ENCODE peak calls at places on chromosomes 16 and 17, in seven cellular contexts. A is GM20000; Y is cardiac muscle cell; K is prostate gland; J is CD4-positive, alpha-beta T cell; D is gastrocnemius medialis; T is AG09319. G is an unnamed sample.

GRCh38 chr17:2694381-2695242 is 17.0 kb downstream of the CLUH start:
- DNase-seq in A (peak; percentile 27), Y (no peak), K (no peak), J (no peak), D (no peak), T (no peak), G (no peak)

GRCh38 chr17:10127819-10128375 is 70.5 kb downstream of the GAS7 start:
- DNase-seq in A (no peak), Y (peak; percentile 98), K (no peak), J (no peak), D (peak; percentile 77), T (peak; percentile 65), G (no peak)

GRCh38 chr17:30323262-30323894 is 10.5 kb downstream of the TMIGD1 start:
- DNase-seq in A (no peak), Y (no peak), K (no peak), J (peak; percentile 64), D (no peak), T (no peak), G (no peak)

GRCh38 chr17:29138991-29139682 is 41.1 kb downstream of the MYO18A start:
- DNase-seq in A (no peak), Y (no peak), K (no peak), J (no peak), D (peak; percentile 90), T (no peak), G (peak; percentile 48)

GRCh38 chr17:51435171-51435552 is 174.8 kb downstream of the UTP18 start:
- DNase-seq in A (no peak), Y (no peak), K (no peak), J (no peak), D (no peak), T (no peak), G (no peak)

GRCh38 chr17:56917559-56918296 is 3.9 kb upstream of the TRIM25 start:
- DNase-seq in A (no peak), Y (peak; percentile 26), K (no peak), J (no peak), D (no peak), T (no peak), G (no peak)

GRCh38 chr17:79778504-79779087 is 648 bp downstream of the CBX2 start:
- DNase-seq in A (no peak), Y (no peak), K (no peak), J (no peak), D (no peak), T (no peak), G (no peak)

GRCh38 chr17:77424585-77425344 is 284.0 kb downstream of the SEC14L1 start:
- DNase-seq in A (no peak), Y (peak; percentile 99), K (no peak), J (no peak), D (peak; percentile 76), T (peak; percentile 80), G (no peak)

GRCh38 chr16:81623365-81624102 is 155.6 kb upstream of the PLCG2 start:
- DNase-seq in A (peak; percentile 67), Y (peak; percentile 65), K (peak; percentile 54), J (peak; percentile 43), D (no peak), T (no peak), G (no peak)

GRCh38 chr17:14790518-14790917 is 474.6 kb downstream of the PMP22 start:
- DNase-seq in A (no peak), Y (peak; percentile 62), K (no peak), J (no peak), D (no peak), T (no peak), G (no peak)

GRCh38 chr16:1345087-1345486 is 6.6 kb downstream of the TSR3 start:
- DNase-seq in A (no peak), Y (no peak), K (no peak), J (no peak), D (no peak), T (no peak), G (no peak)

GRCh38 chr17:522912-523311 is 170.3 kb upstream of the RPH3AL start:
- DNase-seq in A (no peak), Y (no peak), K (no peak), J (no peak), D (no peak), T (no peak), G (no peak)

GRCh38 chr17:81036128-81036891 is 1.4 kb downstream of the BAIAP2 start:
- DNase-seq in A (no peak), Y (no peak), K (no peak), J (no peak), D (no peak), T (no peak), G (no peak)

DNA sequence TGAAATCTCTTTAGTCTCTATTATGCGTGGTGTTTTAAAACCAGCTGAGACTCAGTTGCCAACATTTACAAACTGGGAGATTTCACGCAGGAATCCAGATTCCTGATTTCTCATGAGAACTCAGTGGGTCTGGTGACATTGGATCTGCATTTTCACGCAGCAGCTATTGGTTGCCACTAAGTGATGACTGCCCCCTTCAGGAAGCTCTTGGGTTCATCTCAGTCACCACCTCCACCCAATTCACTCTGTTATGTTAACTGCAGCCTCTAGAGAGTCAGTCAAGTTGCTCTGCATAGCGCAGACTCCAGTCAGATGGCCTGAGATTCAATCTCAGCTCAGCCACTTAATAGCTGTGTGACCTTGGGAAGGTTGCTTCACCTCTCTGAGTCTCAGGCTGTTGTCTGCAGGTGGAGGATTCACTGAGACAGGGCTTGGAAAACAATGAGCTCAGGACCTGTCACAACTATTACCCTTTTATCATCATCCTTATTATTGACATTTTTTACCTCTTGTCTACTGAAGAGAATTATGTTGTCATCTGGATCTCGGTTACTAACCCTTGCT is 6.4 kb downstream of the SHISA9 start:
- DNase-seq in A (no peak), Y (no peak), K (no peak), J (no peak), D (no peak), T (no peak), G (no peak)
- TF ChIP-seq CTCF in A (peak; percentile 3), Y (no peak), K (no peak), J (no peak), D (no peak), T (peak; percentile 2), G (no peak)

DNA sequence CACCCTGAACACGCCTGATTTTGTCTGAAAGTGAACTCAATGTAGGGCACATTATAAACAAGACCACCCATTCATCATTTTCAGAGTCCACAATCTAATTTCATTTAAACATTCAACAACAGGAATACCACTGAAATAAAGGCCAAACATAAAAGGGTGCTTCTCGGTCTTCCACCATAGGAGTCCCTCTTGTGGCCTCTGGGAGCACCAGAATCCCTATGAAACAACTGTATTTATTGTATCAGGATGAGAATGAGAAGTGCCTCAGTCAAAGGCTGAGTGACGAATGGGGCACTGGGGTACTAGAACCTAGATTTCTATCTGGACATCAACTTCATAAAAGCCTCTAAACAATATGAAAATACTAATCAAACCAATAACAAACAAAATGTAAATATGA is 40.4 kb downstream of the NXPH3 start:
- DNase-seq in A (no peak), Y (peak; percentile 15), K (no peak), J (no peak), D (no peak), T (no peak), G (no peak)
- TF ChIP-seq CTCF in A (no peak), Y (peak; percentile 29), K (no peak), J (no peak), D (peak; percentile 21), T (peak; percentile 14), G (no peak)

GRCh38 chr17:44384281-44384822 is 5.1 kb downstream of the ITGA2B start:
- DNase-seq in A (peak; percentile 13), Y (no peak), K (no peak), J (no peak), D (no peak), T (no peak), G (no peak)

GRCh38 chr17:44384823-44385286 is 4.6 kb downstream of the ITGA2B start:
- DNase-seq in A (no peak), Y (peak; percentile 25), K (no peak), J (no peak), D (no peak), T (no peak), G (no peak)

GRCh38 chr17:44386182-44386525 is 3.3 kb downstream of the ITGA2B start:
- DNase-seq in A (no peak), Y (no peak), K (no peak), J (no peak), D (no peak), T (no peak), G (no peak)

GRCh38 chr17:44383861-44384260 is 5.6 kb downstream of the ITGA2B start:
- DNase-seq in A (no peak), Y (no peak), K (no peak), J (no peak), D (no peak), T (no peak), G (no peak)

DNA sequence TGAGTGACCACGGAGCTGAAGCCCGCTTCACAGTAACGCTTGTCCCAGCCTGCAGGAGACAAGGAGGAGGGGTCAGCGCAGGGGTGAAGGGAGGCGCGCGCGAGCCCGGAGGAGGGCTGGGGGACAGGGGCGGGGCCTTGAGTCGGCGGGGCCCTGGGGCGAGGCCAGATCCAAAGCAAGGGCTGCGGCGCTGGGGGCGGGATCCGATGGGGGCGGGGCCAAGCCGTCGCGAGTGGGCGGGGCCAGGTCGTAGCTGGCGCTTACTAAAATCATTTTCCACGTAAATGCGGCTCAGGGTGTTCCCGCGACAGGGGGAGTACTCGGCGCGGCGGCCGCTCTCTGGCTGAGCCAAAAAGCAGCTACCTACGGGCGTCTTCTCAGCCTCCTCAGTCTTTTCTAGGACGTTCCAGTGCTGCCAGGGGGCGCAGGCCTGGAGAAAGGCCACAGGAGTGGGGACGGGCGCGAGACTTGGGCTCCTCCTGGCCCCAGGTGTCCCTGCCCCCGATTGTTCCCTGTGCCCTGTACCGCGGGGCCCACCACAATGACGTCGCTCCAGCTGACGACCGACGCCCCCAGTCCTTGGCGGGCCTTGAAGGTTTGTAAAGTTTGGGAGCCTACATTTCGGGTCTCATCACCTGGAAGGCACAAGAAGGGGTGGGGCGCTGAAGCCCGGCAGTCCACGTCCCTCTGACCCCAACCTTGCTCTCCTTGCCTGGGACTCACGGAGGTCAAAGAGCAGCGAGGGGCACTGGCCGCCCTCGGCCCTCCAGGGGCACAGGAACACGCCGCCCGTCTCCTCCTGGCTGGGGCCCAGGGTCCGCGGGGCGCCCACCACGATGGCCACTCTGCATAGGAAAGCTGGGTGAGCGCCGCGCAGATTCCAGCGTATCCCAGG is 3.9 kb downstream of the ITGA2B start:
- DNase-seq in A (peak; percentile 94), Y (peak; percentile 82), K (peak; percentile 82), J (peak; percentile 74), D (peak; percentile 39), T (peak; percentile 25), G (peak; percentile 67)
- TF ChIP-seq CTCF in A (peak; percentile 21), Y (peak; percentile 25), K (peak; percentile 4), J (no peak), D (peak; percentile 22), T (peak; percentile 23), G (no peak)

DNA sequence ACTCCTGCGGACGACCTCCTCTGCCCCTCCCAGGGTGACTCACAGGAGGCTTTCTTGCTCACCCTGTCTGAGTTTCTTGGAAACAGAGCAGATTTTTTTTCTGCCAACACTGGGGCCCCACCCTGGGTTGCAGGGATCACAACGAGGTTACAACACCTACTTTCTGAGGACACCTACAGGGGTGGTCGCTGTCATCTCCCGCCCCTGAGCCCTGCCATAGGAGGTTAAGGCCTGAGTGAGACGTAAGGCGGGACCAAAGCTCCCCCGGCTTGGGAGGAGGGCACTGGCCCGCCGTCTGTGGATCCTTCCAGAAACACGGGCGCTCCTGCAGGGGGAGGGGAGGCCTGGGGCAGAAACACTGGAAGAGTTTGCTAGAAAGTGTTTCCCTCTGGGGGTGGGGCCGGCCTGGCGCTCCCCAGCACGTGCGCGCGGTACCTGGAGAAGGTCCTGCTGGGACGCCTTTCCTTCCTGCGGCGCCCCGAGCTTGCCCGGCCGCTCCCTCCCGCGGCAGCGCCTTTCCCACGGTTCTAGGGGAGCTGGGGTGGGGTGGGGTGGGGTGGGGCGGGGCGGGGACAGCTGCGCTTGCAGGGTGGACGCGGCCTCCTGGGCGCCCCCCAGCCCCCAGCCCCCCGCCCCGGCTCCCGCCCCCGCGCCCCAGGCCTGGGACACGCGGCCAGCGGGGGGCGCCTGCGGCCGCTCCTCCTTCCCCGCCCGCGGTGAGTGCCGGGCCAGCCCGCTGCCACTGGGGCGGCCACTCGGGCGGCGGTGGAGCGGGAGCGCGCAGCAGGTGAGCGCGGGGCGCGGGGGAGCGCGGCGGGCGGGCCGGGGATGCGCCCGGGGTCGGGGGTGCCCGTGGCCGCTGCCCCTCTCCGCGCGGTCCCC is 20.7 kb upstream of the ADCY7 start:
- DNase-seq in A (peak; percentile 97), Y (peak; percentile 48), K (no peak), J (no peak), D (peak; percentile 43), T (no peak), G (peak; percentile 65)
- TF ChIP-seq CTCF in A (peak; percentile 66), Y (no peak), K (no peak), J (no peak), D (no peak), T (no peak), G (no peak)

G was measured in activated B cell treated with CpG ODN at 0.5 μM for 24 hours.